ENCODE peak calls at places on chromosomes 1 and 21, in nine cellular contexts. O, W, T, E, G, X, R, Z and L are unnamed samples.

GRCh38 chr1:212638419-212639151 is 30.0 kb downstream of the ATF3 start:
- DNase-seq in O (peak), W (no peak), T (peak), E (no peak), G (no peak), X (no peak), R (peak), Z (no peak), L (no peak)

GRCh38 chr1:88946845-88947244 is 45.6 kb downstream of the KYAT3 start:
- DNase-seq in O (no peak), W (no peak), T (no peak), E (no peak), G (peak), X (no peak), R (no peak), Z (no peak), L (no peak)

GRCh38 chr1:243294723-243295121 is 38.9 kb downstream of the SDCCAG8 start:
- DNase-seq in O (peak), W (no peak), T (no peak), E (peak), G (peak), X (no peak), R (no peak), Z (no peak), L (no peak)

GRCh38 chr1:156012051-156012817 is 8.5 kb downstream of the SSR2 start:
- DNase-seq in O (no peak), W (no peak), T (no peak), E (no peak), G (no peak), X (no peak), R (no peak), Z (no peak), L (no peak)

GRCh38 chr1:212760126-212760823 is 31.3 kb downstream of the NSL1 start:
- DNase-seq in O (no peak), W (peak), T (no peak), E (no peak), G (no peak), X (peak), R (no peak), Z (no peak), L (no peak)

GRCh38 chr1:200510228-200510623 is 100.4 kb upstream of the ZNF281 start:
- DNase-seq in O (peak), W (peak), T (peak), E (peak), G (peak), X (no peak), R (peak), Z (peak), L (peak)

GRCh38 chr1:119080586-119080985 is 59.9 kb downstream of the WARS2 start:
- DNase-seq in O (peak), W (peak), T (no peak), E (peak), G (peak), X (no peak), R (peak), Z (no peak), L (no peak)

GRCh38 chr21:45010096-45010495 is 64.3 kb upstream of the ADARB1 start:
- DNase-seq in O (no peak), W (no peak), T (no peak), E (peak), G (peak), X (peak), R (no peak), Z (no peak), L (no peak)

GRCh38 chr1:66360285-66360724 is 173.6 kb upstream of the SGIP1 start:
- DNase-seq in O (no peak), W (no peak), T (no peak), E (no peak), G (no peak), X (no peak), R (no peak), Z (no peak), L (no peak)

GRCh38 chr1:50603274-50604271 is 180.3 kb upstream of the DMRTA2 start:
- DNase-seq in O (peak), W (no peak), T (no peak), E (peak), G (peak), X (no peak), R (no peak), Z (no peak), L (no peak)

GRCh38 chr21:34834852-34835501 is 166.2 kb downstream of the CLIC6 start:
- DNase-seq in O (no peak), W (no peak), T (no peak), E (no peak), G (no peak), X (no peak), R (no peak), Z (no peak), L (no peak)

GRCh38 chr1:224543453-224543852 is 72.7 kb upstream of the CNIH3 start:
- DNase-seq in O (peak), W (no peak), T (no peak), E (no peak), G (no peak), X (no peak), R (no peak), Z (no peak), L (no peak)

GRCh38 chr1:88075813-88076212 is 608.3 kb upstream of the PKN2 start:
- DNase-seq in O (no peak), W (no peak), T (no peak), E (no peak), G (no peak), X (no peak), R (no peak), Z (no peak), L (no peak)

GRCh38 chr1:180970333-180971079 is 52.2 kb downstream of the STX6 start:
- DNase-seq in O (no peak), W (no peak), T (no peak), E (no peak), G (no peak), X (no peak), R (no peak), Z (no peak), L (no peak)

GRCh38 chr1:14482784-14483183 is 115.7 kb upstream of the KAZN start:
- DNase-seq in O (no peak), W (no peak), T (no peak), E (no peak), G (no peak), X (no peak), R (no peak), Z (no peak), L (no peak)

GRCh38 chr21:44931137-44931500 is 8.7 kb upstream of the SLX9 start:
- DNase-seq in O (no peak), W (no peak), T (no peak), E (no peak), G (no peak), X (peak), R (no peak), Z (no peak), L (no peak)

GRCh38 chr21:45128613-45129226 is 54.3 kb downstream of the ADARB1 start:
- DNase-seq in O (peak), W (peak), T (peak), E (peak), G (peak), X (peak), R (peak), Z (peak), L (peak)

GRCh38 chr1:91783423-91784162 is 102.4 kb downstream of the TGFBR3 start:
- DNase-seq in O (peak), W (no peak), T (no peak), E (no peak), G (no peak), X (no peak), R (no peak), Z (no peak), L (no peak)

GRCh38 chr21:45464309-45464708 is 59.3 kb downstream of the COL18A1 start:
- DNase-seq in O (no peak), W (no peak), T (peak), E (no peak), G (no peak), X (peak), R (no peak), Z (no peak), L (no peak)

DNA sequence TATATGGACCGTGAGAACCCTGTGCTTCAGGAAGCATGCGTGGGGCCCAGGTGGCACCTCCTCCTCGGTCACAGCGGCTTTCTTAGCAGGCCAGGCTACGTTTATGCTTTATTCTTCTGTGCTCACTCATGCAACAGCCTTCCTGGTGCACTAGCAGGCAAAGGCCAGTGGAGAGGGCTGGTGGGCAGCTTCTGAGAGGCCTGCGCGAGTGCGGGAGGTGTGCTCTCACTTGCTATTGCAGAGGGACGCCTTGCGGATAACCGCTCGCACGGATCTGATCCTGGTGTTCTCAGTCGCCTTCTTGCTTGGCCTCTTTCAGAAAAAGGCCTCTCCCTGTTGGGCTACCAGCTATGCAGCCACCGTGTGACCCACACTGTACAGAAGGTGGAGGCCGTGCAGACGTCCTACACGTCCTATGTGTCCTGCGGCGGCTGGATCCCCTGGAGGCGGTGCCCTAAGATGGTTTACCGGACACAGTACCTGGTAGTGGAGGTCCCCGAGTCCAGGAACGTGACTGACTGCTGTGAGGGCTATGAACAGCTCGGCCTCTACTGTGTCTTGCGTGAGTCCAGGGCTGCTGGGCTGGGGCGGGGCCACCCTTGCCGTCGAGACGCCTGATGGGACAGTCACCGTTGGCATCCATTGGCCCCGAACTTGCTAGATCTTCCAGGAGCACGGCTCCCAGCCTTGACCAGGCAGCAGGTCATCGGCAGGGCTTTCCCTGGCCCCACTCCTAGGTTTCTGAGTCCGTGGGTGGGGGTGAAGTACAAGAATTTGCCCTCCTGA is 4.8 kb downstream of the UMODL1 start:
- DNase-seq in O (no peak), W (no peak), T (peak), E (no peak), G (no peak), X (peak), R (no peak), Z (no peak), L (no peak)
- TF ChIP-seq CTCF in O (no peak), W (no peak), T (no peak), E (no peak), G (no peak), X (no peak), R (no peak), Z (no peak), L (no peak)

GRCh38 chr1:26690576-26691031 is 5.2 kb upstream of the ARID1A start:
- DNase-seq in O (no peak), W (no peak), T (no peak), E (no peak), G (no peak), X (no peak), R (no peak), Z (no peak), L (no peak)

GRCh38 chr1:26694185-26694572 is 1.6 kb upstream of the ARID1A start:
- DNase-seq in O (no peak), W (no peak), T (no peak), E (no peak), G (no peak), X (no peak), R (no peak), Z (no peak), L (no peak)

GRCh38 chr1:26693557-26694184 is 2.1 kb upstream of the ARID1A start:
- DNase-seq in O (no peak), W (no peak), T (no peak), E (no peak), G (no peak), X (no peak), R (no peak), Z (no peak), L (no peak)

GRCh38 chr1:26692793-26693490 is 2.9 kb upstream of the ARID1A start:
- DNase-seq in O (peak), W (peak), T (peak), E (peak), G (peak), X (peak), R (peak), Z (peak), L (peak)

DNA sequence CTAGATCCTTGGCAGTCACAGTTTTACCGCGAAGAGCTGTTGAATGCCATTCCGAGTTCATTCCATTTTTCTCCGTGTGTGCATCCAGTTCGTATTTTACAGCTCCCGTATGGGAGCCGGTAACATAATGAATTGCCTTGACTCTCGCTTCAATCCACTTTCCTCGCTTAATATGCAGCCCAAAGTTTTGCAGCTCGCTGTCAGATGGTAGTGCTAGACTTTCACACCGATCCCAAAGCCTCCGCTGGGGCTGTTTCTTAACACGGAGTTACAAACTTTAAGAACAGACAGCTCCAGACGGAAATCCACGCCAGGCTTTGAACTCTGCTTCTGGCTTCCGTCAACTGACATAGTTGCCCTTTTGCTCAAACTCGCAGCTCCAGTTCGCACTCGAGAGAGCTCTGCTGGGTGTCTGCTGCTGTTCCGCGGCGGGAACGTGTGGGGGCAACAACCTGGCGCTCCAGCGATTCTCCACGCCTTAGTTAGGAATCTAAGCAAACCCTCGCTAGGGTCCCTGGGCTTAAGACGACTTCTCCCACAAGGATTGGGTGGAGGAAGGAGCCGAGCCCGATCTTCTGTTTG is 3.5 kb upstream of the ARID1A start:
- DNase-seq in O (peak), W (peak), T (peak), E (peak), G (peak), X (peak), R (peak), Z (peak), L (peak)
- TF ChIP-seq CTCF in O (peak), W (no peak), T (peak), E (peak), G (peak), X (no peak), R (no peak), Z (no peak), L (no peak)

DNA sequence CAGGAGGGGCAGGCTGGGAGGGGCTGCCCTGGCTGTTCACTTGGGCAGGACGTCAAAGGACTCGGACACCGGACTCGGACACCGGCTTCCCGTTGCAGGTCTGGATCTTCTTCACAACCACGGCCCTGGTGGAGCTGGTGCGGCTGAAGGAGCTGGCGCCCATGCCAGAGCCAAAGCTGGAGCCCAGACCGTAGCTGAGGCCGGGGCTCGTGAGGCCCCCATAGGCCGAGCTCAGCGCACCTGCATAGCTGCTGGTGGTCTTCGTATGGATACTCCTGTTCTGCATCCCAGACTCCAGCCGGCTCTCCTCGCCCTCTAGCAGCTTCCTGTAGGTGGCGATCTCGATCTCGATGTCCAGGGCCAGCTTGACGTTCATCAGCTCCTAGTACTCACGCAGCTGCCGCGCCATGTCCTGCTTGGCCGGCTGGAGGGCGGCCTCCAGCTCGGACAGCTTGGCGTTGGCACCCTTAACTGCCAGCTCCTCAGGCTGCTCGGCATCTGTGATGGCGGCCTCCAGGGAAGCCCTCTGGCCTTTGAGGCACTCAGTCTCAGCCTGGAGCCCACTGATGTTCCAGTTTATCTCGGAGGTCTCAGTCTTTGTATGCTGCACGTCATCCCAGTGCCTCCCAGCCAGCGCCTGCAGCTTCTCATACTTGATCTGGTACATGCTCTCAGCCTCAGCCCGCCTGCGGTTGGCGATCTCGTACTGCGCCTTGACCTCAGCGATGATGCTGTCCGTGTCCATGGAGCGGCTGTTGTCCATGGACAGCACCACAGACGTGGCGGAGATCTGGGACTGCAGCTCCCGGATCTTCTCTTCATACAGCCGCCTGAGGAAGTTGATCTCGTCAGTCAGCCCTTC is 15.1 kb upstream of the KLF17 start:
- DNase-seq in O (no peak), W (peak), T (no peak), E (no peak), G (peak), X (peak), R (no peak), Z (no peak), L (no peak)
- TF ChIP-seq CTCF in O (peak), W (no peak), T (peak), E (no peak), G (peak), X (no peak), R (no peak), Z (no peak), L (no peak)

DNA sequence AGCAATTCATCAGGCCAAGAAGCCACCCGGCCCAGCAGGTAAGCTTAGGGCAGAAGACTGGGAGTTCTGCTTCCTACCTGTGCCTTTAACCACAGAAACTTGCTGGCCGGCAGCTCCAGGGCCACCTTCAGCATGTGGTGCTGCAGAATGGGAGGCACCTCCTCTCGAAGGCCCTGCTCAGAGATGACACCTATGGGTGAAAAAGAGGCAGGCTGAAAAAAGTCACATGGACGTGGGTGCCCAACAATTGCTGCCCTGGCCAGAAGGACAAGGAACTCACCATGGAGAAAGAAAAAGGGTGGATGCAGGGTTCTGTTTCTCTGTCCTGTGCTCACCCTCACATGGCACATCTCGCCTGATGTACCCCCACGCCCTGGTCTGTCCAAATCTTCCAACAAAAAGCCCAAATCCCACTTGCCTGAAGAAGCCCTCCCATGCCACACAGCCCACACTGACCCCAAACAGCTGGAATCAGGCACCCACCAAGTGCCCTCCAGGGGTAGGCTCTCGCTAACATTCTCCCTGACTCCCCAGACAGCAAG is 33.0 kb downstream of the URB1 start:
- DNase-seq in O (peak), W (no peak), T (no peak), E (no peak), G (no peak), X (no peak), R (no peak), Z (no peak), L (no peak)
- TF ChIP-seq CTCF in O (peak), W (no peak), T (peak), E (no peak), G (peak), X (no peak), R (no peak), Z (no peak), L (no peak)

GRCh38 chr1:11594222-11594621 is 60.0 kb downstream of the FBXO2 start:
- DNase-seq in O (peak), W (peak), T (no peak), E (peak), G (peak), X (no peak), R (no peak), Z (no peak), L (no peak)
- TF ChIP-seq CTCF in O (peak), W (no peak), T (peak), E (no peak), G (peak), X (no peak), R (no peak), Z (no peak), L (no peak)